ENCODE peak calls at places on chromosomes 7 and 10, in seven cellular contexts. N, I, L, G, S, A and W are unnamed samples.

GRCh38 chr10:82866424-82867020 is 991.5 kb downstream of the NRG3 start:
- DNase-seq in N (no peak), I (no peak), L (no peak), G (no peak), S (no peak), A (no peak), W (peak)

GRCh38 chr7:86923530-86923929 is 135.9 kb downstream of the ELAPOR2 start:
- DNase-seq in N (no peak), I (no peak), L (no peak), G (no peak), S (no peak), A (no peak), W (no peak)

GRCh38 chr7:144824360-144824759 is 11.5 kb downstream of the TPK1 start:
- DNase-seq in N (no peak), I (no peak), L (no peak), G (no peak), S (peak), A (no peak), W (no peak)

GRCh38 chr7:94584113-94584512 is 71.8 kb downstream of the SGCE start:
- DNase-seq in N (no peak), I (no peak), L (no peak), G (no peak), S (no peak), A (no peak), W (peak)

GRCh38 chr10:101319241-101319915 is 34.6 kb upstream of the BTRC start:
- DNase-seq in N (no peak), I (peak), L (peak), G (no peak), S (peak), A (no peak), W (peak)

GRCh38 chr10:119849944-119850343 is 22.7 kb downstream of the MCMBP start:
- DNase-seq in N (no peak), I (no peak), L (no peak), G (no peak), S (no peak), A (no peak), W (no peak)

GRCh38 chr7:122166708-122167107 is 22.7 kb upstream of the AASS start:
- DNase-seq in N (no peak), I (no peak), L (no peak), G (no peak), S (peak), A (no peak), W (peak)

GRCh38 chr10:52999258-52999657 is 226.7 kb upstream of the MBL2 start:
- DNase-seq in N (no peak), I (no peak), L (no peak), G (no peak), S (no peak), A (no peak), W (no peak)

GRCh38 chr10:72847681-72848080 is 45.9 kb upstream of the OIT3 start:
- DNase-seq in N (no peak), I (no peak), L (no peak), G (no peak), S (peak), A (no peak), W (no peak)

GRCh38 chr7:124130-124949 is 68.0 kb upstream of the FAM20C start:
- DNase-seq in N (no peak), I (peak), L (no peak), G (no peak), S (no peak), A (no peak), W (no peak)

GRCh38 chr10:113518816-113519591 is 33.8 kb upstream of the HABP2 start:
- DNase-seq in N (no peak), I (no peak), L (no peak), G (no peak), S (no peak), A (no peak), W (no peak)

GRCh38 chr10:73252445-73253225 is at the start of gene MRPS16:
- DNase-seq in N (peak), I (peak), L (peak), G (peak), S (peak), A (peak), W (peak)

GRCh38 chr10:13349776-13350274 is 1.7 kb upstream of the SEPHS1 start:
- DNase-seq in N (no peak), I (peak), L (peak), G (peak), S (peak), A (no peak), W (peak)

GRCh38 chr10:17665742-17666141 is 21.8 kb downstream of the STAM start:
- DNase-seq in N (no peak), I (no peak), L (no peak), G (no peak), S (peak), A (no peak), W (peak)

GRCh38 chr10:31318382-31318853 is 598 bp upstream of the ZEB1 start:
- DNase-seq in N (peak), I (peak), L (peak), G (no peak), S (peak), A (peak), W (peak)

GRCh38 chr10:116654816-116655215 is 34.1 kb downstream of the PNLIPRP2 start:
- DNase-seq in N (no peak), I (peak), L (no peak), G (no peak), S (no peak), A (no peak), W (no peak)

GRCh38 chr10:14185501-14186045 is 145.2 kb downstream of the FRMD4A start:
- DNase-seq in N (peak), I (peak), L (no peak), G (no peak), S (peak), A (peak), W (peak)

DNA sequence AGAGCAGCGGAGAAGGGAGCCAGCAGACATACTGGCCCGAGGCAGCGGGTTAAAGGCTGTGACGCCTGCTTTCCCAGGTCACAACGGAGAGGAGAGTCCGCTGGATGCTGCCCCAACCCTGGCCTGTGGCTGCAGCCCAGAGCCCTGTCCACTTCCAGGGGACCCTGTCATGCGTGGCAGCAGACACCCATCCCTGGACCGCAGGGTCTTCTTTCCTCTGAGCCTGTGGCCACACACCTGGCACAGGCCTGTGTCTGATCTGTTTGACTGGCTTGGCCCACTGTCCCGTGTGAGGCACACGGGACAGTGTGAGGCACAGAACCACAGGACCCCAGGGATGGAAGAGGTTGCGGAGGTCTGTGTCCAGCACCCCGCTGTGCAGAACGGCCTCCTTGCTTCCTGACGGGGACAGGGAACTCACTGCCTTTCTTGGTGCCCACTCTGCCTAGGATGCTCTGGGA is 42.4 kb downstream of the INSIG1 start:
- DNase-seq in N (no peak), I (no peak), L (no peak), G (no peak), S (no peak), A (no peak), W (no peak)
- TF ChIP-seq CTCF in N (no peak), I (no peak), L (no peak), G (no peak), S (no peak), A (no peak), W (no peak)

GRCh38 chr7:25148772-25149575 is 23.9 kb upstream of the CYCS start:
- DNase-seq in N (no peak), I (peak), L (no peak), G (no peak), S (no peak), A (no peak), W (no peak)
- TF ChIP-seq CTCF in N (no peak), I (peak), L (no peak), G (no peak), S (no peak), A (no peak), W (no peak)

DNA sequence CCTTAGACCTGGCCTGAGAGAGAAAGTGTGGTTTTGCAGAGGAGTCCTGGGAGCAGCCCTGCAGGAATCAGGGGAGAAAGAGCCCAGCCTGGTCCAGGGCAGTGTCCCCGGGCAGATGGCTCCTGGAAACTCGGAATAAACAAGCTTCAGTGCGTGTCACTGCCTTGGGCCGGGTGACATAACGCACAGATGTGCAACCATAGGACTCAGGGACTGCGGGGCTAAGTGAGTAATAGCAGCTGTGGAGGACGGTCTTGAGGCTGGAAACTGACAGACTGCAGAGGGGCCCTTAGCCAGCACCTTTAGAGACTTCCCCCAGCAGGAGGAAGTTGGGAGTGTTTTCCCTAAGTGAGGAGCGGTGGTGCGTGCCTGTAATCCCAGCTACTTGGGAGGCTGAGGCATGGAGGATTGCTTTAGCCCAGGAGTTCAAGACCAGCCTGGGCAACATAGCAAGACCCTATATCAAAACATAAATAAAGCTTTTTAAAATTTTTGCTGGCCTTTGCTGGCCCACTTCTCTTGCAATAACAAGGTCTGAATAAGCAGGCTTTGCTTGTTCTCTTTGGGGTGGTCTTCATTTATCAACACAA is 5.3 kb upstream of the CLIP2 start:
- DNase-seq in N (no peak), I (no peak), L (no peak), G (no peak), S (no peak), A (no peak), W (no peak)
- TF ChIP-seq CTCF in N (no peak), I (no peak), L (no peak), G (no peak), S (no peak), A (no peak), W (no peak)

DNA sequence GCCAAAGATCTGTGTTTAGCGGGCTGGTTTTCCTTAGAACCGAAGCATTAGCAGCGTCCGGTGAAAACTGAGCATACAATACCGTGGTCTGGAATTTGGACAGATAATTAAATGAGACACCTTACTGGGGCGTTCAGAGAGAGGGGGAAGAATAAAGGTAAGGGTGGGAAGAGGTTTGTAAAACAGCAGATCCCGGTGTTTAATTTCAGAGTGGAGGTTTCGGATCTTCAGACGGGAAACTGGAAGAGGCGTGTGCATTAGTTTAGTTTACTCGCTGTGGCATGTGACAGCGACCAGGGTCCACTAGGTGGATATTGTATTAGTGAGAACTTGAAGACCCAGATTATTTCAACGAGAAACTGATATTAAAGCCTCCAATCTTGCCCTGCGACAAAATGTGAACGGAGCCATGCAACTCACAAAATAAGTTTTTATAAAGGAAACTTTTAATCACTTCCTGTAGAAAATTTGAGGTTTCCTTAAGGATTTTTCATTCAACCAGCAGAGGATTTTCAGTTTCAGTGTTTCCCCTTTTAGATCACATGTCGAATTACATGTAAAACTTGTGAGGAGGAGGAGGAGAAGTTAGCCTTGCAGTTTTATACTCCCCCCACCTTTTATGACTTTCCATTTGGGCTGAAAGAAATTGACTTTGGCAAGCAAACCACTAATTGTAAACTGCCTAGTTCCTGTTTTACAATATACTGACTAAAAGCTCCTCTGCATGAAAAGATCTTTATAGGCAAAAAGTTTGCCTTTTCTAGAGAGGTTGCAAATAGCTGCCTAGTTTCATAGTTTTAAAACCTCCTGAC is 2.8 kb downstream of the BAMBI start:
- DNase-seq in N (no peak), I (no peak), L (peak), G (no peak), S (no peak), A (no peak), W (peak)
- TF ChIP-seq CTCF in N (no peak), I (peak), L (peak), G (peak), S (peak), A (peak), W (peak)